ENCODE peak calls at places on chromosomes 6 and 20, in seven cellular contexts. B, W, O, K, P, H and D are unnamed samples.

GRCh38 chr20:39081255-39081654 is 119.1 kb downstream of the DHX35 start:
- DNase-seq in H (peak), P (peak), W (peak), K (peak), O (peak), B (peak), D (peak)

GRCh38 chr6:104640141-104640700 is 219.5 kb downstream of the HACE1 start:
- DNase-seq in W (no peak), K (no peak), P (no peak), B (no peak), H (no peak), O (no peak), D (no peak)

GRCh38 chr6:133300896-133301295 is 59.7 kb downstream of the EYA4 start:
- DNase-seq in K (no peak), B (no peak), H (no peak), W (peak), P (no peak), O (no peak), D (no peak)

GRCh38 chr6:54737247-54737646 is 109.3 kb upstream of the FAM83B start:
- DNase-seq in O (no peak), H (no peak), K (peak), P (no peak), W (no peak), B (no peak), D (no peak)

GRCh38 chr20:46903937-46904336 is 9.3 kb downstream of the EYA2 start:
- DNase-seq in P (no peak), H (no peak), O (no peak), B (no peak), W (no peak), K (no peak), D (no peak)

GRCh38 chr6:24355422-24355821 is 2.4 kb downstream of the DCDC2 start:
- DNase-seq in H (no peak), K (no peak), B (no peak), W (no peak), O (no peak), P (no peak), D (no peak)

GRCh38 chr6:7389162-7389450 is 436 bp downstream of the CAGE1 start:
- DNase-seq in K (peak), O (no peak), H (no peak), B (peak), W (peak), P (no peak), D (no peak)

GRCh38 chr6:137696765-137697164 is 170.3 kb upstream of the TNFAIP3 start:
- DNase-seq in P (no peak), H (no peak), B (no peak), W (no peak), K (no peak), O (no peak), D (no peak)

GRCh38 chr6:3769610-3770009 is 18.1 kb upstream of the PXDC1 start:
- DNase-seq in W (peak), B (no peak), P (no peak), K (no peak), H (no peak), O (no peak), D (no peak)

GRCh38 chr6:83609248-83609647 is 96.9 kb downstream of the PRSS35 start:
- DNase-seq in K (no peak), P (no peak), H (no peak), W (no peak), O (no peak), B (no peak), D (no peak)